ENCODE peak calls at places on chromosomes 16 and 17, in eight cellular contexts. F is COR-L47; T is HS-5; L is memory B cell; N is substantia nigra; P is breast epithelium; D is T-helper 9 cell; Y is stimulated activated naive B cell treated with anti-CD40 and anti-IgM and Interleukin-4, amounts not matched to agents 10 μg/mL and 1 μg/mL and 100 μg/mL, for 72 hours. Z is an unnamed sample.

GRCh38 chr17:699350-699749 is 15.3 kb downstream of the VPS53 start:
- DNase-seq in F (no peak), N (no peak), L (no peak), T (no peak), Y (no peak), P (no peak), D (no peak), Z (no peak)

GRCh38 chr16:87297918-87298631 is 19.1 kb downstream of the C16orf95 start:
- DNase-seq in N (no peak), F (peak; percentile 18), Y (no peak), D (peak; percentile 10), T (no peak), P (no peak), L (peak; percentile 43), Z (no peak)

GRCh38 chr16:53515811-53516210 is 12.8 kb upstream of the AKTIP start:
- DNase-seq in Y (no peak), F (no peak), P (no peak), L (no peak), N (no peak), D (no peak), T (no peak), Z (no peak)

GRCh38 chr16:69199382-69199781 is 12.4 kb downstream of the SNTB2 start:
- DNase-seq in N (no peak), P (peak; percentile 48), Y (no peak), D (no peak), F (no peak), L (no peak), T (no peak), Z (no peak)

GRCh38 chr17:55187371-55187770 is 77.4 kb upstream of the HLF start:
- DNase-seq in D (no peak), Y (no peak), L (no peak), P (no peak), N (no peak), T (no peak), F (no peak), Z (no peak)

GRCh38 chr16:58755989-58756649 is 22.0 kb upstream of the GOT2 start:
- DNase-seq in N (peak; percentile 42), F (peak; percentile 69), T (no peak), D (peak; percentile 64), L (peak; percentile 53), P (peak; percentile 40), Y (peak; percentile 57), Z (peak; percentile 70)

GRCh38 chr17:83131268-83132011 is 52.0 kb downstream of the METRNL start:
- DNase-seq in T (no peak), N (no peak), L (no peak), F (no peak), D (no peak), Y (no peak), P (no peak), Z (no peak)

GRCh38 chr16:68737046-68737729 is at the start of gene CDH1:
- DNase-seq in N (no peak), F (peak; percentile 78), Y (no peak), P (peak; percentile 94), L (no peak), D (no peak), T (no peak), Z (no peak)

GRCh38 chr16:28131210-28131609 is 67.7 kb upstream of the GSG1L start:
- DNase-seq in D (no peak), N (no peak), P (no peak), L (no peak), Y (no peak), T (no peak), F (no peak), Z (no peak)

GRCh38 chr17:52026075-52026474 is 132.4 kb downstream of the CA10 start:
- DNase-seq in Y (no peak), T (no peak), P (no peak), F (no peak), N (no peak), D (no peak), L (no peak), Z (no peak)

GRCh38 chr17:7782237-7782636 is 51.8 kb upstream of the KDM6B start:
- DNase-seq in T (no peak), L (no peak), N (no peak), F (no peak), Y (no peak), D (no peak), P (no peak), Z (peak; percentile 11)

GRCh38 chr17:17028878-17029535 is 13.2 kb upstream of the MPRIP start:
- DNase-seq in L (no peak), P (no peak), T (no peak), Y (no peak), N (no peak), F (no peak), D (no peak), Z (no peak)

GRCh38 chr16:3349175-3349574 is 6.5 kb upstream of the OR2C1 start:
- DNase-seq in F (no peak), Y (no peak), N (no peak), D (no peak), T (no peak), L (no peak), P (no peak), Z (no peak)